ENCODE peak calls at places on chromosomes 3 and 15, in seven cellular contexts. P is GM20000; N is activated CD8-positive, alpha-beta T cell treated with anti-CD3 and anti-CD28 coated beads for 36 hours; Y is adrenal gland; E is AG10803; T is progenitor cell of endocrine pancreas; J is Calu3. A is an unnamed sample.

GRCh38 chr3:169150343-169150742 is 513.2 kb downstream of the MECOM start:
- DNase-seq in P (no peak), N (no peak), Y (no peak), E (no peak), T (no peak), J (no peak), A (no peak)

GRCh38 chr3:115464036-115464435 is 159.3 kb upstream of the GAP43 start:
- DNase-seq in P (no peak), N (no peak), Y (no peak), E (no peak), T (no peak), J (no peak), A (no peak)

GRCh38 chr3:22156868-22157267 is 405.9 kb upstream of the ZNF385D start:
- DNase-seq in P (no peak), N (no peak), Y (no peak), E (no peak), T (no peak), J (no peak), A (no peak)

GRCh38 chr3:98501270-98501669 is 3.8 kb downstream of the OR5K2 start:
- DNase-seq in P (no peak), N (no peak), Y (no peak), E (no peak), T (no peak), J (no peak), A (no peak)

GRCh38 chr3:197394464-197395321 is 96.3 kb upstream of the DLG1 start:
- DNase-seq in P (peak; percentile 70), N (peak; percentile 84), Y (no peak), E (peak; percentile 100), T (no peak), J (no peak), A (no peak)

GRCh38 chr3:170506556-170506955 is 79.3 kb downstream of the SLC7A14 start:
- DNase-seq in P (no peak), N (no peak), Y (no peak), E (peak; percentile 61), T (no peak), J (peak; percentile 41), A (no peak)

GRCh38 chr15:39548561-39548960 is 32.3 kb upstream of the THBS1 start:
- DNase-seq in P (no peak), N (no peak), Y (no peak), E (no peak), T (no peak), J (no peak), A (no peak)

GRCh38 chr3:117814975-117815374 is 1105.4 kb downstream of the TUSC7 start:
- DNase-seq in P (no peak), N (no peak), Y (no peak), E (peak; percentile 16), T (no peak), J (no peak), A (no peak)

GRCh38 chr3:54970895-54971294 is 43.0 kb upstream of the LRTM1 start:
- DNase-seq in P (no peak), N (no peak), Y (no peak), E (peak; percentile 34), T (no peak), J (no peak), A (no peak)

GRCh38 chr3:32901005-32901932 is 50.2 kb upstream of the CCR4 start:
- DNase-seq in P (no peak), N (no peak), Y (no peak), E (peak; percentile 33), T (no peak), J (no peak), A (no peak)

GRCh38 chr15:66023322-66023972 is 154.2 kb downstream of the RAB11A start:
- DNase-seq in P (no peak), N (no peak), Y (no peak), E (no peak), T (no peak), J (no peak), A (no peak)

GRCh38 chr15:77720155-77720554 is 87.4 kb upstream of the LINGO1 start:
- DNase-seq in P (no peak), N (no peak), Y (no peak), E (no peak), T (no peak), J (no peak), A (no peak)

GRCh38 chr15:69807752-69808151 is 290.0 kb downstream of the TLE3 start:
- DNase-seq in P (no peak), N (peak; percentile 23), Y (no peak), E (peak; percentile 27), T (no peak), J (peak; percentile 24), A (no peak)

GRCh38 chr3:159859836-159860235 is 128.8 kb upstream of the IL12A start:
- DNase-seq in P (no peak), N (no peak), Y (no peak), E (no peak), T (no peak), J (no peak), A (no peak)

GRCh38 chr15:41969851-41970431 is 2.4 kb downstream of the EHD4 start:
- DNase-seq in P (peak; percentile 69), N (peak; percentile 69), Y (peak; percentile 49), E (no peak), T (no peak), J (no peak), A (no peak)

GRCh38 chr15:76100361-76100760 is 40.6 kb downstream of the TMEM266 start:
- DNase-seq in P (no peak), N (no peak), Y (no peak), E (no peak), T (no peak), J (no peak), A (no peak)

GRCh38 chr3:149199474-149199873 is 22.2 kb downstream of the CP start:
- DNase-seq in P (no peak), N (no peak), Y (no peak), E (no peak), T (no peak), J (no peak), A (no peak)

GRCh38 chr3:197367081-197367780 is 68.8 kb upstream of the DLG1 start:
- DNase-seq in P (no peak), N (no peak), Y (peak; percentile 56), E (peak; percentile 75), T (no peak), J (peak; percentile 24), A (no peak)

GRCh38 chr3:12401208-12401607 is 83.1 kb upstream of the TSEN2 start:
- DNase-seq in P (no peak), N (no peak), Y (no peak), E (no peak), T (no peak), J (no peak), A (no peak)

DNA sequence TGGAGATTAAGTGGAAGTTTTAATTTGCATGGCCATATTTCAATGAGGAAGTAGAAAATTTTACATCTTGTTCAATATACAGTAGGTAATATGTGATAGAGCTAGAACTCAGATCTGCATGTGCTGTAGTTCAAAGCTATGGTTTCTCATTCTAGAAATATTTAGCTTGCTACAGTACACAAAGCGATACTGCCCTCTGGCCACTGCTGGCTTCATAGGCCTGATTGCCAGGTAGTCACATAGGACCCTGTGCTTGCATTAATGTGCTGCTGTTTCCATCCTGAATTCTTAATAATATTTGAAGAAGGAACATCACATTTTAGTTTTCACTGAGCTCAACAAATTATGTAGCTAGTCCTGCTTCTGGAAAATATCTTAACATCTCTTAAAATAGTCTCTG is 87.0 kb downstream of the PLSCR2 start:
- DNase-seq in P (no peak), N (peak; percentile 1), Y (no peak), E (no peak), T (no peak), J (peak; percentile 53), A (no peak)
- TF ChIP-seq CTCF in P (no peak), N (no peak), Y (no peak), E (peak; percentile 32), T (peak; percentile 39), J (no peak), A (no peak)

GRCh38 chr3:171839270-171839669 is 3.9 kb upstream of the TMEM212 start:
- DNase-seq in P (no peak), N (no peak), Y (no peak), E (no peak), T (no peak), J (no peak), A (no peak)

GRCh38 chr3:171840484-171840830 is 2.7 kb upstream of the TMEM212 start:
- DNase-seq in P (no peak), N (no peak), Y (no peak), E (no peak), T (no peak), J (no peak), A (no peak)

GRCh38 chr3:171836836-171837235 is 6.3 kb upstream of the TMEM212 start:
- DNase-seq in P (no peak), N (no peak), Y (no peak), E (no peak), T (no peak), J (no peak), A (no peak)

GRCh38 chr3:171837698-171838097 is 5.5 kb upstream of the TMEM212 start:
- DNase-seq in P (no peak), N (no peak), Y (no peak), E (no peak), T (no peak), J (no peak), A (no peak)

DNA sequence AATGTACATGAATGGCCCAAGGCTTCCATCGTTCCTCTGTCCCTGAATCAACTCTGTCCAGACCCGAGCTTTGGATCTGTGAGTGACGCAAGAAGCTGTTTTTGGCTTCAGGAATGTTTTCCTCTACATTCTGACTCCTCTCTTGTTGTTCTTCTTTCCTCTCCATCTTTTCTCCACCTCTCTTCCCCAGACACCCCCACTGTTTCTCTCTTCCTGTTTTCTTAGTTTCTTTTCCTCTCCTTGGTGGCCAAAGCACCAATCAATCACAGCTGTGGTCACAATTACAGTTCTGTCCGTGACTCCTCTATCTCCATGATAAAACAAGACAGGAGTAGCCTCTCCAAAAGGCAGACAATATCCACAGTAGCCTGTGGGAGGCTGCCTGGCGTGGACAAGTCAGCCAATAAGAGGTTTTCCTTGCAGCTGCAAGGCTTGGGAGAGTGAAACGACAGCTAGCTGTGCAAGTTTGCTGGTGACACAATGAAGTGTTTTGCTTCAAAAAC is 4.9 kb upstream of the TMEM212 start:
- DNase-seq in P (no peak), N (no peak), Y (peak; percentile 89), E (peak; percentile 88), T (no peak), J (no peak), A (no peak)
- TF ChIP-seq CTCF in P (no peak), N (no peak), Y (peak; percentile 14), E (peak; percentile 38), T (no peak), J (no peak), A (no peak)

GRCh38 chr3:155921486-155921885 is 51.0 kb downstream of the GMPS start:
- DNase-seq in P (no peak), N (no peak), Y (no peak), E (no peak), T (no peak), J (no peak), A (no peak)
- TF ChIP-seq CTCF in P (no peak), N (no peak), Y (no peak), E (no peak), T (no peak), J (no peak), A (no peak)

DNA sequence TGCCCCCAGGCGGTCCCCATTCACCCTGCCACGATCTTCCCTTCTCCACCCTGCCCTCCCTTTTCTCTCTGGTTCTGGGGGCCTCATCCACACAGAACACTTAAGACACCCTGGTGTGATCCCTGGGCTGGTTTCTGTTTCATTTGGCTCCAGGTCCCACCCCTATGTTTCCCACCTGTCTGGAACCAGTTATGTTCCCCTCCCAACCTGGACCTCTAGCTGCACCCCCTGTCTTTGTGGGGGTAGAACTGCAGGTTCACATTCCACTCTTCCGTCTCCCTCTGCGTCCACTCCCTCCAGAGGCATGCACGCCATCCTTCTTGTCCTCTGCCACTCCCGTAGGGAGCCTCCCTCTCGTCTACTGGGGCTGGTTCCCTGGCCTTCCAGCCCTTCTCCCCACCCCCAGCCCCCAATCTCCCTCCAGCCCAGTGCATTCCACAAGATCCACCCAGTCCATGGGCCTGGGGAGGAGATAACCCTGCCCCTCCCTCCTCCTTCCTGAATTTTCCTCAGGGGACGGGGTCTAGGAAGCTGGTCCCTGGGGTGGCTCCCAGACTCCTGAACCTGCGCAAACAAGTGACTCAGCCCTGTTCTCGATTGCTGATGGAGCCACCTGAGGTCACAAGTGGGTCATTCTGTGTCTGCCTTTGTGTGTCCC is 73.8 kb downstream of the ABTB1 start:
- DNase-seq in P (no peak), N (no peak), Y (no peak), E (no peak), T (no peak), J (peak; percentile 70), A (no peak)
- TF ChIP-seq CTCF in P (no peak), N (no peak), Y (no peak), E (peak; percentile 11), T (no peak), J (peak; percentile 63), A (no peak)

A was measured in right lobe of liver.